ENCODE peak calls at places on chromosomes 3 and 15, in eight cellular contexts. Q, H, O, T, B, P, V and Z are unnamed samples.

GRCh38 chr3:16741103-16741758 is 136.0 kb upstream of the DAZL start:
- DNase-seq in T (no peak), V (no peak), O (no peak), Q (no peak), B (no peak), P (peak), H (no peak), Z (no peak)

GRCh38 chr3:31724681-31725080 is 192.0 kb downstream of the STT3B start:
- DNase-seq in B (peak), V (no peak), T (no peak), Q (no peak), P (no peak), O (no peak), H (no peak), Z (peak)

GRCh38 chr3:183252973-183253363 is at the start of gene B3GNT5:
- DNase-seq in H (no peak), Q (peak), T (peak), O (peak), V (no peak), B (no peak), P (peak), Z (no peak)

GRCh38 chr3:60355825-60356224 is 895.4 kb downstream of the FHIT start:
- DNase-seq in Q (no peak), V (no peak), H (no peak), B (no peak), T (no peak), P (no peak), O (no peak), Z (no peak)

GRCh38 chr3:142337994-142338393 is 109.8 kb downstream of the XRN1 start:
- DNase-seq in Q (no peak), V (no peak), B (no peak), H (no peak), T (no peak), O (no peak), P (no peak), Z (no peak)

GRCh38 chr3:127019449-127019848 is 36.5 kb downstream of the PLXNA1 start:
- DNase-seq in O (no peak), P (peak), Q (no peak), H (no peak), T (no peak), V (no peak), B (no peak), Z (no peak)

GRCh38 chr3:58188173-58188564 is 22.6 kb downstream of the DNASE1L3 start:
- DNase-seq in V (no peak), T (no peak), P (no peak), H (no peak), Q (peak), O (no peak), B (no peak), Z (no peak)

GRCh38 chr3:24351779-24352469 is 142.7 kb downstream of the THRB start:
- DNase-seq in B (no peak), O (peak), T (peak), V (no peak), H (no peak), Q (no peak), P (no peak), Z (peak)

GRCh38 chr3:56836276-56837163 is 34.8 kb upstream of the ARHGEF3 start:
- DNase-seq in B (no peak), P (no peak), H (no peak), Q (no peak), O (no peak), T (no peak), V (no peak), Z (no peak)

GRCh38 chr3:13947912-13948311 is 68.0 kb upstream of the WNT7A start:
- DNase-seq in T (no peak), Q (no peak), H (no peak), O (no peak), B (no peak), P (no peak), V (no peak), Z (no peak)

GRCh38 chr3:165749817-165750216 is 87.4 kb downstream of the BCHE start:
- DNase-seq in V (no peak), H (no peak), T (no peak), P (no peak), B (no peak), O (no peak), Q (no peak), Z (no peak)

GRCh38 chr3:165749241-165749640 is 88.0 kb downstream of the BCHE start:
- DNase-seq in B (no peak), O (no peak), V (no peak), T (no peak), P (no peak), H (no peak), Q (no peak), Z (no peak)

GRCh38 chr3:165753560-165753959 is 83.7 kb downstream of the BCHE start:
- DNase-seq in H (no peak), Q (no peak), P (no peak), T (no peak), B (no peak), O (no peak), V (no peak), Z (no peak)

GRCh38 chr3:165754219-165755007 is 82.8 kb downstream of the BCHE start:
- DNase-seq in H (no peak), P (no peak), Q (no peak), O (no peak), V (no peak), T (no peak), B (no peak), Z (no peak)

GRCh38 chr3:165751654-165752053 is 85.6 kb downstream of the BCHE start:
- DNase-seq in V (no peak), T (no peak), Q (peak), P (no peak), H (no peak), B (no peak), O (no peak), Z (no peak)
- TF ChIP-seq POLR2A in V (no peak), T (no peak), Q (no peak), P (no peak), H (no peak), B (no peak), O (no peak), Z (no peak)

GRCh38 chr3:192892981-192893827 is 24.5 kb downstream of the MB21D2 start:
- DNase-seq in O (no peak), H (no peak), V (peak), B (peak), P (peak), T (peak), Q (no peak), Z (no peak)
- TF ChIP-seq POLR2A in O (no peak), H (no peak), V (peak), B (no peak), P (no peak), T (no peak), Q (no peak), Z (no peak)

GRCh38 chr3:145623349-145623748 is 537.6 kb downstream of the PLOD2 start:
- DNase-seq in V (no peak), O (no peak), Q (no peak), T (no peak), B (no peak), P (no peak), H (no peak), Z (no peak)

GRCh38 chr3:145620486-145620885 is 540.5 kb downstream of the PLOD2 start:
- DNase-seq in H (no peak), T (no peak), B (no peak), P (no peak), V (no peak), Q (no peak), O (no peak), Z (no peak)

DNA sequence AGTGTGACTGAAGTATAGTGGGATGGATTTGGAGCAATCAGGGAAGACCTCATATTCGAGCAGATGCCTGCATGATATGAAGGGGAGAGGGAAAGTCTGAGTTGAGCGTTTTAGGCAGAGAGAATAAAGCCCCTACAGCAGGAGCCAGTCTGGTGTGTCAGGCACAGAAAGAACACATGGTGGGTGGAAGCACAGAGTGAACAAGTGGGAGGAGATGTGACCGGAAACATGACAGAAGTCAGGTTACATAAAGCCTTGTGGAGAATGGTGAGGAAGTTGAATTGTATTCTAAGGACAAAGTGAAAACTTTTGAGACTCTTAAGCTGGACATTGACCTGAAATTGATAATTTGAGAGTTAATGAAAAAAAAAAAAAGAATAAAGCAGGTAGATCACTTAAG is 541.0 kb downstream of the PLOD2 start:
- DNase-seq in V (no peak), B (no peak), P (no peak), Q (no peak), T (no peak), H (no peak), O (no peak), Z (no peak)
- TF ChIP-seq POLR2A in V (no peak), B (no peak), P (no peak), Q (no peak), T (no peak), H (no peak), O (no peak), Z (no peak)

DNA sequence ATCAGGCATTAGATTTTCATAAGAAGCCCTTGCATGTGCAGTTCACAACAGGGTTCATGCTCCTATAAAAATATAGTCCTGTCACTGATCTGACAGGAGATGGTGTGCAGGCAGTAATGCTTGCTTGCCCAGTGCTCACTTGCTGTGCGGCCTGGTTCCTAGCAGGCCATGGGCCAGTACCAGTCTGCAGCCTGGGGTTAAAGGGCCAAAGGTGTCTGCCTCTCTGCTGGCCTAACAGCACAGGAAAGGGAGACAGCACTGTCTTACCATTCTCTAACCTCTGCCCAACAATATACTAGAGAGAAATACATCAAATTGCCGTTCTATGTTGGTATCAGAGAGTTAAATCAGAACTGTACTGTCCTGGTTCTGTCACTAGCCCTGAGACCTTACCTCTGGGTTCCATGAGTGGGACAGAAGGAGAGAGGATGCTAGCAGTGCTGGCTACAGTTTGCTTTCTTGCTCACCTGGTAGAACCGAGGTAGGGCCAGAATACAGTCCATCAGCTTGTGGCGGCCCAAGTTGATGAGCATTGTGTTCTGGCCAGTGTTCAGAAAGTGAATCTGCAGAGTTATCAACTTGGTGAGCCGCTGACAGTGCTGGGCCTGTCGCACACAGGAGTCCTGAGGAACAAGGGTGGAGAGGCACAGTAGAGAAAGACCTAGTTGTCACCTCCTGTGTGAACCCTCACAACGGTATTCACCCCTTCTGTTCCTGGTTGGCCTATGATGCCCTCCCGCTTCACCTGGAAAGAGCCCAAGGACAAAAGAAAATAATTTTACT is 28.6 kb downstream of the EIF3J start:
- DNase-seq in V (no peak), P (no peak), B (no peak), O (no peak), H (no peak), Q (no peak), T (no peak), Z (no peak)
- TF ChIP-seq POLR2A in V (no peak), P (no peak), B (no peak), O (no peak), H (no peak), Q (no peak), T (no peak), Z (no peak)

GRCh38 chr3:47380601-47381316 is at the start of gene PTPN23:
- DNase-seq in P (peak), Q (peak), H (peak), O (peak), T (peak), V (peak), B (peak), Z (peak)

GRCh38 chr3:47378869-47379268 is 2.0 kb upstream of the PTPN23 start:
- DNase-seq in V (no peak), H (no peak), B (no peak), T (no peak), P (no peak), Q (no peak), O (no peak), Z (no peak)

GRCh38 chr3:47380026-47380600 is 708 bp upstream of the PTPN23 start:
- DNase-seq in H (no peak), O (no peak), Q (no peak), B (no peak), V (no peak), T (no peak), P (no peak), Z (no peak)

GRCh38 chr3:47379488-47379899 is 1.3 kb upstream of the PTPN23 start:
- DNase-seq in O (peak), V (no peak), B (no peak), P (no peak), T (no peak), Q (peak), H (no peak), Z (no peak)

GRCh38 chr3:47381317-47382157 is 716 bp downstream of the PTPN23 start:
- DNase-seq in Q (peak), O (peak), H (peak), V (peak), T (peak), P (peak), B (peak), Z (peak)
- TF ChIP-seq POLR2A in Q (no peak), O (no peak), H (no peak), V (no peak), T (no peak), P (peak), B (no peak), Z (no peak)

GRCh38 chr15:90249123-90249863 is at the start of gene TTLL13:
- DNase-seq in H (peak), P (peak), T (peak), Q (peak), V (peak), O (peak), B (peak), Z (peak)
- TF ChIP-seq POLR2A in H (no peak), P (peak), T (peak), Q (no peak), V (peak), O (peak), B (peak), Z (no peak)

GRCh38 chr3:104632947-104633346 is 733.8 kb upstream of the ALCAM start:
- DNase-seq in O (no peak), Q (no peak), B (no peak), P (no peak), H (no peak), T (no peak), V (no peak), Z (no peak)

GRCh38 chr3:104632521-104632920 is 734.2 kb upstream of the ALCAM start:
- DNase-seq in H (no peak), T (no peak), V (no peak), Q (no peak), O (no peak), P (no peak), B (no peak), Z (no peak)

GRCh38 chr3:104629038-104629437 is 737.7 kb upstream of the ALCAM start:
- DNase-seq in Q (no peak), P (peak), B (no peak), V (no peak), H (no peak), O (no peak), T (no peak), Z (no peak)

GRCh38 chr3:104631254-104631653 is 735.5 kb upstream of the ALCAM start:
- DNase-seq in Q (no peak), O (no peak), H (no peak), T (no peak), V (no peak), B (no peak), P (no peak), Z (no peak)

GRCh38 chr3:104628185-104628789 is 738.4 kb upstream of the ALCAM start:
- DNase-seq in V (no peak), T (no peak), P (peak), B (peak), O (no peak), H (no peak), Q (no peak), Z (no peak)
- TF ChIP-seq POLR2A in V (no peak), T (no peak), P (no peak), B (no peak), O (no peak), H (no peak), Q (no peak), Z (no peak)